ENCODE peak calls at places on chromosomes 11 and 22, in six cellular contexts. V, O, H, I, M and E are unnamed samples.

GRCh38 chr11:60844045-60844869 is 2.3 kb downstream of the CCDC86 start:
- DNase-seq in M (no peak), V (no peak), I (no peak), O (no peak), H (no peak), E (no peak)

GRCh38 chr11:43268161-43268560 is 43.6 kb upstream of the API5 start:
- DNase-seq in H (no peak), I (no peak), M (no peak), V (no peak), O (no peak), E (no peak)

GRCh38 chr11:61960532-61960931 is 6.9 kb downstream of the FTH1 start:
- DNase-seq in H (no peak), V (no peak), M (no peak), O (no peak), I (no peak), E (no peak)

GRCh38 chr11:1280116-1281035 is 29.1 kb downstream of the TOLLIP start:
- DNase-seq in I (no peak), H (no peak), M (no peak), V (no peak), O (no peak), E (no peak)

GRCh38 chr11:85809881-85810280 is 1.1 kb downstream of the SYTL2 start:
- DNase-seq in M (no peak), H (peak), O (peak), I (peak), V (peak), E (peak)

GRCh38 chr11:36454551-36454950 is 55.5 kb downstream of the TRAF6 start:
- DNase-seq in O (no peak), I (no peak), V (no peak), H (no peak), M (no peak), E (no peak)

GRCh38 chr11:34830035-34830434 is 86.1 kb downstream of the APIP start:
- DNase-seq in I (no peak), O (peak), V (no peak), H (no peak), M (no peak), E (no peak)

GRCh38 chr11:112241486-112241885 is 15.3 kb downstream of the PTS start:
- DNase-seq in H (no peak), V (no peak), M (no peak), O (no peak), I (no peak), E (no peak)

GRCh38 chr11:6486938-6487337 is 5.6 kb downstream of the TIMM10B start:
- DNase-seq in O (no peak), V (no peak), I (no peak), H (no peak), M (no peak), E (no peak)

GRCh38 chr22:44582016-44582415 is 84.0 kb upstream of the RTL6 start:
- DNase-seq in H (no peak), O (no peak), I (no peak), M (no peak), V (no peak), E (no peak)

GRCh38 chr11:870127-870413 is 27.4 kb downstream of the TSPAN4 start:
- DNase-seq in O (no peak), M (no peak), I (no peak), H (peak), V (no peak), E (peak)

GRCh38 chr11:14184548-14184947 is 174.4 kb downstream of the RRAS2 start:
- DNase-seq in V (no peak), M (no peak), H (no peak), I (no peak), O (no peak), E (peak)

GRCh38 chr11:110908401-110909106 is 196.3 kb upstream of the ARHGAP20 start:
- DNase-seq in M (peak), O (no peak), V (peak), I (no peak), H (no peak), E (no peak)

GRCh38 chr22:23581252-23581634 is 1.2 kb upstream of the IGLL1 start:
- DNase-seq in H (no peak), I (no peak), O (no peak), M (no peak), V (no peak), E (no peak)

GRCh38 chr11:9405721-9406120 is 21.3 kb downstream of the IPO7 start:
- DNase-seq in I (no peak), V (no peak), O (no peak), H (no peak), M (no peak), E (no peak)

GRCh38 chr11:120289426-120289825 is 35.7 kb upstream of the TLCD5 start:
- DNase-seq in H (no peak), O (no peak), I (no peak), M (no peak), V (no peak), E (no peak)

GRCh38 chr22:33467718-33468117 is 409.5 kb upstream of the SYN3 start:
- DNase-seq in V (no peak), O (no peak), H (no peak), I (no peak), M (no peak), E (no peak)

GRCh38 chr11:84721561-84721961 is 905.6 kb downstream of the DLG2 start:
- DNase-seq in M (no peak), V (no peak), O (no peak), H (no peak), I (no peak), E (no peak)

GRCh38 chr11:74739546-74740270 is 8.5 kb upstream of the CHRDL2 start:
- DNase-seq in O (peak), V (peak), I (peak), H (peak), M (peak), E (peak)

GRCh38 chr11:3605279-3605662 is 36.5 kb downstream of the ART5 start:
- DNase-seq in H (no peak), O (no peak), M (no peak), V (no peak), I (no peak), E (no peak)